ENCODE peak calls at places on chromosomes 3 and 15, in five cellular contexts. H is NCI-H345, Y is AG04450, F is transverse colon, X is GM19239. K is an unnamed sample.

GRCh38 chr3:118900737-118901525 is 133.7 kb downstream of the IGSF11 start:
- DNase-seq in Y (no peak), H (no peak), F (no peak), X (no peak), K (no peak)

GRCh38 chr3:139533781-139534443 is 5.6 kb downstream of the RBP1 start:
- DNase-seq in F (no peak), X (no peak), Y (peak), H (peak), K (no peak)

GRCh38 chr3:45693941-45694521 is 4.8 kb downstream of the SACM1L start:
- DNase-seq in Y (no peak), X (no peak), H (no peak), F (no peak), K (no peak)

GRCh38 chr3:53581671-53582070 is 87.3 kb downstream of the CACNA1D start:
- DNase-seq in H (no peak), X (no peak), F (no peak), Y (no peak), K (no peak)

GRCh38 chr3:172098698-172099494 is 59.5 kb downstream of the FNDC3B start:
- DNase-seq in H (peak), X (no peak), F (no peak), Y (no peak), K (no peak)

GRCh38 chr3:95343228-95343627 is 1280.4 kb downstream of the NSUN3 start:
- DNase-seq in X (no peak), H (no peak), F (peak), Y (no peak), K (no peak)

GRCh38 chr15:42137461-42138261 is 18.8 kb downstream of the PLA2G4F start:
- DNase-seq in H (peak), Y (no peak), X (no peak), F (no peak), K (no peak)

GRCh38 chr3:50610181-50610971 is 1.2 kb downstream of the CISH start:
- DNase-seq in F (peak), H (no peak), Y (no peak), X (no peak), K (no peak)

GRCh38 chr3:194182130-194182529 is 46.2 kb downstream of the HES1 start:
- DNase-seq in F (no peak), X (no peak), H (no peak), Y (no peak), K (no peak)

GRCh38 chr3:116046350-116046749 is 398.9 kb downstream of the LSAMP start:
- DNase-seq in F (no peak), X (no peak), Y (no peak), H (no peak), K (no peak)

GRCh38 chr3:188123170-188123920 is 30.6 kb upstream of the LPP start:
- DNase-seq in H (no peak), X (no peak), Y (no peak), F (no peak), K (no peak)

GRCh38 chr15:25486051-25486450 is 47.2 kb upstream of the UBE3A start:
- DNase-seq in Y (no peak), H (no peak), F (no peak), X (no peak), K (no peak)

GRCh38 chr3:15558581-15558980 is 37.1 kb upstream of the COLQ start:
- DNase-seq in F (no peak), H (no peak), X (no peak), Y (no peak), K (no peak)

GRCh38 chr3:192819001-192819569 is 91.7 kb upstream of the FGF12 start:
- DNase-seq in F (no peak), Y (no peak), X (no peak), H (no peak), K (peak)

GRCh38 chr15:98493966-98494511 is 154.3 kb upstream of the IGF1R start:
- DNase-seq in F (no peak), Y (no peak), H (no peak), X (no peak), K (no peak)

GRCh38 chr3:65077124-65077523 is 389.3 kb upstream of the ADAMTS9 start:
- DNase-seq in H (no peak), F (no peak), Y (no peak), X (no peak), K (no peak)

GRCh38 chr3:119292666-119293065 is 1.5 kb upstream of the ARHGAP31 start:
- DNase-seq in Y (no peak), X (no peak), H (no peak), F (no peak), K (no peak)

GRCh38 chr15:40847225-40847961 is 3.5 kb downstream of the SPINT1 start:
- DNase-seq in Y (no peak), F (peak), H (peak), X (peak), K (peak)

GRCh38 chr3:11371758-11372157 is 99.6 kb downstream of the ATG7 start:
- DNase-seq in H (peak), Y (no peak), X (no peak), F (no peak), K (no peak)

GRCh38 chr15:46344906-46345305 is 710.1 kb downstream of the SQOR start:
- DNase-seq in H (peak), F (no peak), Y (no peak), X (no peak), K (no peak)

GRCh38 chr15:53445531-53445930 is 313.9 kb downstream of the WDR72 start:
- DNase-seq in X (no peak), H (no peak), Y (no peak), F (no peak), K (no peak)

GRCh38 chr15:79962178-79962577 is 8.8 kb downstream of the BCL2A1 start:
- DNase-seq in X (no peak), Y (no peak), F (no peak), H (no peak), K (no peak)

K was measured in GM12878.